ENCODE peak calls at places on chromosomes 7 and 10, in five cellular contexts. O is Karpas-422, N is neuronal stem cell, M is heart right ventricle, A is Peyer's patch. S is an unnamed sample. For H3K4me1 and H3K9me3, the result is how much of the 10 kb centered on the place peaks cover.

GRCh38 chr10:79552143-79552542 is 8.1 kb downstream of the SFTPA2 start:
- DNase-seq in O (no peak), N (no peak), M (no peak), A (no peak), S (no peak)

GRCh38 chr7:102296514-102296913 is 9.8 kb downstream of the SH2B2 start:
- DNase-seq in O (no peak), N (no peak), M (no peak), A (no peak), S (no peak)

GRCh38 chr10:88848499-88848898 is 3.1 kb downstream of the ANKRD22 start:
- DNase-seq in O (no peak), N (no peak), M (no peak), A (no peak), S (no peak)

GRCh38 chr10:133162910-133163856 is 3.2 kb downstream of the KNDC1 start:
- DNase-seq in O (no peak), N (no peak), M (no peak), A (no peak), S (no peak)

GRCh38 chr7:146772581-146772980 is 656.0 kb downstream of the CNTNAP2 start:
- DNase-seq in O (no peak), N (peak), M (no peak), A (no peak), S (peak)

GRCh38 chr7:54637712-54638396 is 95.7 kb downstream of the VSTM2A start:
- DNase-seq in O (no peak), N (no peak), M (no peak), A (no peak), S (no peak)

GRCh38 chr7:77310982-77311381 is 105.2 kb downstream of the GSAP start:
- DNase-seq in O (peak), N (no peak), M (no peak), A (no peak), S (no peak)

GRCh38 chr10:75858357-75858756 is 426.9 kb downstream of the LRMDA start:
- DNase-seq in O (no peak), N (no peak), M (no peak), A (no peak), S (no peak)

GRCh38 chr7:7772385-7772784 is 54.0 kb upstream of the RPA3 start:
- DNase-seq in O (no peak), N (no peak), M (no peak), A (peak), S (peak)

GRCh38 chr7:30869794-30870491 is 41.7 kb upstream of the AQP1 start:
- DNase-seq in O (no peak), N (no peak), M (peak), A (no peak), S (no peak)

GRCh38 chr10:22427890-22428571 is 82.7 kb downstream of the SPAG6 start:
- DNase-seq in O (no peak), N (no peak), M (no peak), A (no peak), S (peak)

GRCh38 chr7:100189061-100189460 is 11.3 kb downstream of the STAG3 start:
- DNase-seq in O (no peak), N (no peak), M (no peak), A (no peak), S (no peak)

GRCh38 chr10:70921285-70921684 is 32.9 kb upstream of the PCBD1 start:
- DNase-seq in O (no peak), N (no peak), M (no peak), A (no peak), S (no peak)

GRCh38 chr7:1924185-1924817 is 254.2 kb downstream of the ELFN1 start:
- DNase-seq in O (no peak), N (no peak), M (no peak), A (no peak), S (no peak)

GRCh38 chr7:28433604-28434254 is 21.4 kb downstream of the CREB5 start:
- DNase-seq in O (no peak), N (peak), M (no peak), A (no peak), S (no peak)

GRCh38 chr10:13346912-13347234 is 1.2 kb downstream of the SEPHS1 start:
- DNase-seq in O (no peak), N (no peak), M (no peak), A (no peak), S (no peak)

GRCh38 chr7:92739091-92739490 is 97.3 kb downstream of the CDK6 start:
- DNase-seq in O (no peak), N (no peak), M (no peak), A (no peak), S (no peak)

GRCh38 chr7:129530881-129531391 is 28.6 kb downstream of the SMKR1 start:
- DNase-seq in O (no peak), N (no peak), M (no peak), A (no peak), S (no peak)

GRCh38 chr7:90574136-90574819 is 21.8 kb upstream of the CDK14 start:
- DNase-seq in O (no peak), N (no peak), M (peak), A (no peak), S (no peak)

GRCh38 chr10:84404783-84405182 is 76.4 kb downstream of the CCSER2 start:
- DNase-seq in O (no peak), N (no peak), M (no peak), A (no peak), S (no peak)

GRCh38 chr10:30386801-30387588 is 37.9 kb upstream of the MTPAP start:
- DNase-seq in O (no peak), N (no peak), M (no peak), A (no peak), S (no peak)

GRCh38 chr10:86364551-86365345 is 1.8 kb downstream of the GRID1 start:
- DNase-seq in O (no peak), N (no peak), M (no peak), A (no peak), S (no peak)

GRCh38 chr7:8379264-8379663 is 54.1 kb upstream of the NXPH1 start:
- DNase-seq in O (no peak), N (peak), M (no peak), A (no peak), S (no peak)

GRCh38 chr7:226281-226882 is 34.0 kb downstream of the FAM20C start:
- DNase-seq in O (no peak), N (no peak), M (peak), A (no peak), S (no peak)

GRCh38 chr10:340646-341045 is 205.4 kb downstream of the ZMYND11 start:
- DNase-seq in O (no peak), N (no peak), M (no peak), A (peak), S (no peak)

GRCh38 chr10:37775612-37776011 is 81.8 kb downstream of the ZNF248 start:
- DNase-seq in O (no peak), N (no peak), M (no peak), A (no peak), S (no peak)

GRCh38 chr10:11687357-11687771 is 54.8 kb upstream of the ECHDC3 start:
- DNase-seq in O (no peak), N (no peak), M (no peak), A (no peak), S (no peak)

GRCh38 chr10:16586358-16587138 is 64.9 kb upstream of the C1QL3 start:
- DNase-seq in O (no peak), N (no peak), M (no peak), A (no peak), S (no peak)

GRCh38 chr7:140752533-140752932 is 56.0 kb downstream of the NDUFB2 start:
- DNase-seq in O (no peak), N (no peak), M (no peak), A (no peak), S (no peak)

GRCh38 chr10:102540023-102540422 is 36.3 kb downstream of the SUFU start:
- DNase-seq in O (peak), N (no peak), M (no peak), A (no peak), S (no peak)

GRCh38 chr7:129188372-129188891 is at the start of gene SMO:
- DNase-seq in O (no peak), N (peak), M (peak), A (no peak), S (peak)

GRCh38 chr10:25384618-25385017 is 209.8 kb downstream of the GPR158 start:
- DNase-seq in O (no peak), N (no peak), M (no peak), A (no peak), S (no peak)

GRCh38 chr10:100509241-100509640 is 10.4 kb downstream of the SEC31B start:
- DNase-seq in O (no peak), N (no peak), M (no peak), A (no peak), S (no peak)

GRCh38 chr7:6495597-6496262 is 48.0 kb upstream of the DAGLB start:
- DNase-seq in O (no peak), N (no peak), M (no peak), A (no peak), S (no peak)

GRCh38 chr10:129471447-129471846 is 4.4 kb downstream of the MGMT start:
- DNase-seq in O (no peak), N (no peak), M (no peak), A (no peak), S (no peak)

GRCh38 chr10:129467346-129468119 is 492 bp downstream of the MGMT start:
- DNase-seq in O (peak), N (no peak), M (no peak), A (peak), S (no peak)

GRCh38 chr10:129472696-129473555 is 5.9 kb downstream of the MGMT start:
- DNase-seq in O (peak), N (no peak), M (no peak), A (peak), S (no peak)

GRCh38 chr10:129468187-129468586 is 1.1 kb downstream of the MGMT start:
- DNase-seq in O (no peak), N (no peak), M (no peak), A (no peak), S (no peak)

GRCh38 chr10:129470103-129470851 is 3.2 kb downstream of the MGMT start:
- DNase-seq in O (no peak), N (no peak), M (no peak), A (no peak), S (no peak)
- H3K4me1 ChIP-seq in O (half or more), N (under half), M (under half), A (under half), S (under half)

DNA sequence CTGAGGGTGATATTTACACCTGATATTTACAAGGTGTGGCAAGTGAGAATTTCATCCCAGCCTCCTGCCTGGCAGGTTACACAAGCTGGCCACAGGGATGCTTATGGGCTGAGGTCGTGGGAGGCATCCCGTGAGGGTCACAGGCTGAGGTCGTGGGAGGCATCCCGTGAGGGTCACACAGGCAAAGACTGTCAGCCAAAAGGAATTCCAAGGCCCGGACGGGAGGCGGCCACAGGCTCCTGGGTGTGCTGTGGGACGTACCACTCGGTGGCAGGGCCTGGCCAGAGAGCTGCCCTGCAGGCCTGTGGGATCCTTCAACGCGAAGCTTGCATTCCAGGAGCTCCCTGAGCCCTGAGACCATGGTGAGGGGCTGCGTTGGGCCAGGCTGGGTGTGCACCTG is 460.6 kb downstream of the DNAJB6 start:
- DNase-seq in O (no peak), N (no peak), M (no peak), A (no peak), S (no peak)
- H3K9me3 ChIP-seq in O (under half), N (under half), M (under half), A (under half), S (under half)

GRCh38 chr10:73887038-73888015 is 13.0 kb upstream of the CAMK2G start:
- DNase-seq in O (no peak), N (no peak), M (peak), A (no peak), S (peak)
- H3K4me1 ChIP-seq in O (under half), N (under half), M (under half), A (under half), S (under half)

GRCh38 chr7:48387916-48388315 is 216.7 kb downstream of the ABCA13 start:
- DNase-seq in O (no peak), N (no peak), M (no peak), A (no peak), S (no peak)

GRCh38 chr7:48389977-48390376 is 218.7 kb downstream of the ABCA13 start:
- DNase-seq in O (no peak), N (no peak), M (no peak), A (no peak), S (no peak)

GRCh38 chr7:48388922-48389321 is 217.7 kb downstream of the ABCA13 start:
- DNase-seq in O (no peak), N (no peak), M (no peak), A (no peak), S (no peak)

GRCh38 chr7:48384180-48384752 is 213.0 kb downstream of the ABCA13 start:
- DNase-seq in O (no peak), N (no peak), M (no peak), A (no peak), S (no peak)
- H3K9me3 ChIP-seq in O (under half), N (under half), M (under half), A (under half), S (under half)